ENCODE peak calls at places on chromosomes 2 and 18, in six cellular contexts. U is pancreas, E is heart right ventricle, K is GM06990, X is right cardiac atrium, N is heart left ventricle. D is an unnamed sample.

GRCh38 chr2:235614900-235615712 is 121.3 kb downstream of the AGAP1 start:
- DNase-seq in E (peak; percentile 62), K (no peak), U (no peak), X (peak; percentile 85), N (peak; percentile 82), D (peak; percentile 79)

GRCh38 chr18:61575419-61575818 is 242.2 kb downstream of the CDH20 start:
- DNase-seq in N (no peak), K (no peak), X (no peak), E (no peak), U (no peak), D (no peak)

GRCh38 chr2:175234650-175235049 is 53.1 kb upstream of the ATP5MC3 start:
- DNase-seq in N (no peak), U (no peak), E (no peak), K (no peak), X (no peak), D (no peak)

GRCh38 chr2:134118279-134119116 is 135.4 kb upstream of the MGAT5 start:
- DNase-seq in N (peak; percentile 88), K (peak; percentile 80), U (no peak), X (peak; percentile 92), E (peak; percentile 70), D (peak; percentile 92)

GRCh38 chr18:58590231-58590630 is 38.7 kb downstream of the ALPK2 start:
- DNase-seq in K (no peak), U (no peak), X (no peak), E (no peak), N (no peak), D (peak; percentile 46)

GRCh38 chr2:122864728-122865127 is 1109.3 kb downstream of the TSN start:
- DNase-seq in E (no peak), K (no peak), N (no peak), X (no peak), U (no peak), D (no peak)

GRCh38 chr18:9653390-9653789 is 39.0 kb upstream of the PPP4R1 start:
- DNase-seq in X (peak; percentile 84), N (peak; percentile 44), E (peak; percentile 45), K (no peak), U (peak; percentile 85), D (no peak)

GRCh38 chr18:58674863-58675472 is 3.7 kb downstream of the MALT1 start:
- DNase-seq in K (no peak), U (no peak), N (no peak), X (no peak), E (no peak), D (no peak)

GRCh38 chr2:39499336-39499735 is 62.3 kb upstream of the MAP4K3 start:
- DNase-seq in E (no peak), X (no peak), K (no peak), N (no peak), U (no peak), D (no peak)

GRCh38 chr2:46331099-46331766 is 34.0 kb downstream of the EPAS1 start:
- DNase-seq in X (no peak), U (no peak), K (no peak), E (no peak), N (no peak), D (no peak)

GRCh38 chr2:54522624-54523281 is 66.6 kb downstream of the SPTBN1 start:
- DNase-seq in E (no peak), K (peak; percentile 42), X (no peak), N (no peak), U (peak; percentile 63), D (no peak)

GRCh38 chr18:35641916-35642315 is 60.4 kb downstream of the GALNT1 start:
- DNase-seq in E (no peak), U (no peak), K (no peak), N (no peak), X (no peak), D (no peak)

GRCh38 chr18:25503567-25504081 is 151.7 kb upstream of the ZNF521 start:
- DNase-seq in E (peak; percentile 31), U (no peak), X (peak; percentile 80), K (no peak), N (peak; percentile 48), D (peak; percentile 67)

GRCh38 chr2:160700006-160700405 is 206.4 kb upstream of the RBMS1 start:
- DNase-seq in K (no peak), E (no peak), U (no peak), X (no peak), N (no peak), D (no peak)

GRCh38 chr2:8298783-8299182 is 383.1 kb upstream of the ID2 start:
- DNase-seq in E (no peak), N (peak; percentile 49), K (peak; percentile 57), X (no peak), U (no peak), D (no peak)

GRCh38 chr2:68577183-68577582 is 66.2 kb upstream of the PROKR1 start:
- DNase-seq in K (no peak), U (no peak), E (no peak), N (no peak), X (no peak), D (peak; percentile 51)

GRCh38 chr2:188645982-188646381 is 328.2 kb upstream of the COL3A1 start:
- DNase-seq in N (no peak), U (no peak), E (no peak), X (no peak), K (no peak), D (peak; percentile 68)

GRCh38 chr2:230922951-230923717 is 1.9 kb downstream of the GPR55 start:
- DNase-seq in E (no peak), X (no peak), U (peak; percentile 17), N (no peak), K (peak; percentile 54), D (no peak)

GRCh38 chr2:125979886-125980285 is 676.1 kb upstream of the GYPC start:
- DNase-seq in K (no peak), E (no peak), N (no peak), X (no peak), U (no peak), D (no peak)

GRCh38 chr2:170711774-170712652 is 3.1 kb upstream of the SP5 start:
- DNase-seq in U (peak; percentile 77), X (no peak), N (no peak), K (no peak), E (no peak), D (no peak)

GRCh38 chr2:173298536-173299097 is 56.1 kb upstream of the CDCA7 start:
- DNase-seq in U (no peak), K (no peak), N (no peak), X (no peak), E (no peak), D (no peak)

GRCh38 chr2:232501794-232502499 is 14.3 kb upstream of the ECEL1 start:
- DNase-seq in N (no peak), U (no peak), K (no peak), X (peak; percentile 35), E (no peak), D (no peak)

GRCh38 chr2:137535897-137536296 is 428.4 kb upstream of the HNMT start:
- DNase-seq in X (no peak), U (no peak), N (no peak), E (no peak), K (peak; percentile 7), D (no peak)

GRCh38 chr2:96867756-96868554 is 1.9 kb downstream of the SEMA4C start:
- DNase-seq in K (no peak), E (no peak), X (peak; percentile 64), N (no peak), U (no peak), D (no peak)

GRCh38 chr2:38159171-38159570 is 83.2 kb upstream of the CYP1B1 start:
- DNase-seq in X (no peak), N (no peak), E (no peak), K (no peak), U (no peak), D (no peak)

GRCh38 chr18:71485578-71485977 is 1058.6 kb downstream of the CBLN2 start:
- DNase-seq in X (no peak), E (no peak), N (no peak), K (no peak), U (no peak), D (no peak)

GRCh38 chr2:74554821-74555531 is 456 bp downstream of the DOK1 start:
- DNase-seq in K (peak; percentile 76), N (peak; percentile 50), U (peak; percentile 86), X (peak; percentile 81), E (peak; percentile 53), D (no peak)

GRCh38 chr2:70861774-70862644 is 26.4 kb upstream of the CD207 start:
- DNase-seq in N (peak; percentile 70), U (peak; percentile 91), E (peak; percentile 76), K (peak; percentile 13), X (peak; percentile 92), D (no peak)

GRCh38 chr2:239042046-239042445 is 194.2 kb downstream of the TWIST2 start:
- DNase-seq in K (no peak), X (no peak), N (no peak), U (no peak), E (no peak), D (no peak)

GRCh38 chr2:216119986-216120385 is 10.8 kb downstream of the XRCC5 start:
- DNase-seq in K (no peak), U (no peak), N (no peak), X (no peak), E (no peak), D (no peak)

GRCh38 chr18:2104620-2105462 is 466.5 kb downstream of the METTL4 start:
- DNase-seq in U (no peak), N (no peak), E (peak; percentile 41), K (peak; percentile 6), X (peak; percentile 70), D (no peak)

GRCh38 chr18:34223893-34224422 is 755 bp downstream of the NOL4 start:
- DNase-seq in E (no peak), X (no peak), K (peak; percentile 37), N (no peak), U (peak; percentile 39), D (no peak)
- H3K4me3 ChIP-seq in E (peak overlapping the region; percentile 47), X (peak overlapping the region; percentile 59), K (peak overlapping the region; percentile 58), N (peak overlapping the region; percentile 49), U (no peak overlapping the region), D (peak overlapping the region; percentile 52)

GRCh38 chr2:213316001-213316735 is 31.9 kb downstream of the SPAG16 start:
- DNase-seq in N (no peak), E (no peak), U (no peak), X (no peak), K (no peak), D (peak; percentile 20)
- H3K4me3 ChIP-seq in N (no peak overlapping the region), E (no peak overlapping the region), U (no peak overlapping the region), X (no peak overlapping the region), K (no peak overlapping the region), D (no peak overlapping the region)

GRCh38 chr18:23238152-23238531 is 102.9 kb downstream of the CABLES1 start:
- DNase-seq in X (peak; percentile 71), E (no peak), N (peak; percentile 44), K (no peak), U (no peak), D (peak; percentile 61)
- H3K4me3 ChIP-seq in X (peak overlapping the region; percentile 0), E (peak overlapping the region; percentile 30), N (peak overlapping the region; percentile 48), K (no peak overlapping the region), U (no peak overlapping the region), D (no peak overlapping the region)

DNA sequence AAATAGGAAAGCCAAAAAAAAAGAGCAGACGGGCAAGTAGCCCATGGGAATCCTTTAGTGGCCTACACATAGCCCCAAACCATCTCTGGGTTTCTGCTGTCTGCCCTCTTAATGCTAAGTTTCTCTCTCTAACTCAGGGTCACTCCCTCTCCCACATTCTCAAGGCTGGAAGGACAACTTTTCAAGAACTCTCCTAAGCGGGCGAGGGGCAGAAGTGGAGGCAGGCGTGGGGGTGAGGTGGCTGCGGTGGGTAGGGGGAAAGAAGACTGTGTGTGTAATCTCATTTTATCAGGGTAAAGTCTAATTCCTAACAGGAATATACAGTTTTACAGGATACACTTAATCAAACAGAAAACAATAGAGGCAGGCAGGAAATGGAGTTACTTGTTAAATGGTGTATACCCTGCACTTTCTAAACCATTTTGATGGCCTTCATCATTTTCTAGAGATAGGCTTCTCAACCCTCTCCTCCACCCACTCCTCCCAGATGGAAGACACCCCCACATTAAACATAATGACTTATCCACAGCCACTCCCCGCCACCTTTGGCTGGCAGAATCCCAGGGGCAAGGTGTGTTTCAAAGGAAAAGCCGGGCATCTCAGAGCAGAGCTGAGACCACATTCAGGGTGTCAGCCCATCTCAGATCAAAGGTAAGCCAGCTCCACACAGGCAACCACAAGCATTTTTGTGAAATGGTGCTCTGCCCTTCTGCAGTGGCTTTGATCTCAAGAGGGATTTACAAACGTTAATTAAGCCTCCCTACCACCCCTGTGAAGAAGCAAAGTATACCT is 6.8 kb downstream of the SMAD7 start:
- DNase-seq in E (no peak), X (peak; percentile 61), N (no peak), K (no peak), U (peak; percentile 15), D (no peak)
- H3K4me3 ChIP-seq in E (no peak overlapping the region), X (peak overlapping the region; percentile 63), N (peak overlapping the region; percentile 78), K (no peak overlapping the region), U (no peak overlapping the region), D (no peak overlapping the region)

D was measured in skeletal muscle cell.